ENCODE peak calls at places on chromosome 17, in six cellular contexts. R is GM12864, U is AG09309, J is colonic mucosa, E is retinal pigment epithelial cell, Q is fibroblast of mammary gland. B is an unnamed sample.

GRCh38 chr17:34254651-34255380 is at the start of gene CCL2:
- DNase-seq in R (no peak), Q (peak; percentile 84), J (peak; percentile 65), E (peak; percentile 48), U (no peak), B (peak; percentile 71)

GRCh38 chr17:51279183-51279582 is 18.8 kb downstream of the UTP18 start:
- DNase-seq in J (no peak), U (no peak), R (no peak), Q (no peak), E (no peak), B (no peak)

GRCh38 chr17:71287246-71287828 is 833.5 kb upstream of the SOX9 start:
- DNase-seq in U (no peak), J (no peak), Q (no peak), R (no peak), E (no peak), B (peak; percentile 11)

GRCh38 chr17:32658470-32659418 is 172.0 kb downstream of the CDK5R1 start:
- DNase-seq in J (no peak), E (peak; percentile 65), U (no peak), R (no peak), Q (no peak), B (no peak)

GRCh38 chr17:21289175-21289901 is 4.8 kb downstream of the MAP2K3 start:
- DNase-seq in Q (no peak), R (no peak), E (no peak), J (no peak), U (no peak), B (no peak)

GRCh38 chr17:50909765-50910661 is 43.9 kb upstream of the TOB1 start:
- DNase-seq in J (no peak), U (no peak), Q (no peak), R (no peak), E (peak; percentile 76), B (no peak)

GRCh38 chr17:38970804-38971203 is 3.6 kb upstream of the FBXO47 start:
- DNase-seq in Q (no peak), R (no peak), E (no peak), J (no peak), U (no peak), B (no peak)

GRCh38 chr17:77125432-77125901 is 15.3 kb upstream of the SEC14L1 start:
- DNase-seq in E (peak; percentile 92), R (no peak), J (no peak), Q (peak; percentile 84), U (peak; percentile 61), B (peak; percentile 95)

GRCh38 chr17:83203073-83203471 is 123.7 kb downstream of the METRNL start:
- DNase-seq in Q (peak; percentile 99), J (peak; percentile 37), U (peak; percentile 98), E (peak; percentile 10), R (no peak), B (peak; percentile 96)

GRCh38 chr17:44235583-44235936 is 16.1 kb upstream of the UBTF start:
- DNase-seq in R (no peak), E (no peak), J (no peak), U (no peak), Q (peak; percentile 49), B (peak; percentile 89)

GRCh38 chr17:12983986-12984932 is 33.6 kb downstream of the ELAC2 start:
- DNase-seq in U (peak; percentile 85), R (no peak), J (peak; percentile 46), Q (peak; percentile 99), E (no peak), B (peak; percentile 56)

GRCh38 chr17:57898487-57899311 is 48.9 kb upstream of the MRPS23 start:
- DNase-seq in J (no peak), U (no peak), R (no peak), E (no peak), Q (no peak), B (peak; percentile 48)

GRCh38 chr17:48587276-48588073 is 2.6 kb downstream of the HOXB3 start:
- DNase-seq in U (no peak), R (no peak), E (no peak), Q (no peak), J (no peak), B (no peak)

GRCh38 chr17:2022647-2023046 is 2.5 kb downstream of the RTN4RL1 start:
- DNase-seq in R (no peak), E (no peak), U (no peak), Q (no peak), J (no peak), B (no peak)

GRCh38 chr17:42773290-42774035 is at the start of gene VPS25:
- DNase-seq in U (peak; percentile 43), R (peak; percentile 60), E (peak; percentile 55), J (peak; percentile 86), Q (peak; percentile 87), B (peak; percentile 89)

GRCh38 chr17:71260366-71260765 is 860.5 kb upstream of the SOX9 start:
- DNase-seq in R (no peak), E (no peak), U (peak; percentile 17), Q (peak; percentile 7), J (no peak), B (peak; percentile 18)

GRCh38 chr17:2138768-2139167 is 83.9 kb downstream of the HIC1 start:
- DNase-seq in E (peak; percentile 22), R (no peak), Q (no peak), J (peak; percentile 56), U (no peak), B (no peak)

GRCh38 chr17:46194393-46195216 is 1.4 kb upstream of the KANSL1 start:
- DNase-seq in J (peak; percentile 58), U (no peak), R (peak; percentile 86), E (no peak), Q (peak; percentile 55), B (peak; percentile 67)

GRCh38 chr17:20043034-20043433 is 33.9 kb downstream of the SPECC1 start:
- DNase-seq in Q (no peak), E (no peak), J (no peak), R (no peak), U (no peak), B (no peak)

GRCh38 chr17:9116311-9116820 is 95.1 kb downstream of the NTN1 start:
- DNase-seq in E (no peak), R (no peak), U (no peak), Q (no peak), J (no peak), B (no peak)

GRCh38 chr17:9116861-9117568 is 95.7 kb downstream of the NTN1 start:
- DNase-seq in E (no peak), R (no peak), J (no peak), Q (no peak), U (no peak), B (no peak)

GRCh38 chr17:9110501-9110900 is 89.2 kb downstream of the NTN1 start:
- DNase-seq in Q (no peak), R (no peak), U (no peak), J (no peak), E (no peak), B (no peak)

GRCh38 chr17:9120471-9120870 is 99.2 kb downstream of the NTN1 start:
- DNase-seq in R (no peak), U (no peak), J (no peak), E (no peak), Q (no peak), B (no peak)

DNA sequence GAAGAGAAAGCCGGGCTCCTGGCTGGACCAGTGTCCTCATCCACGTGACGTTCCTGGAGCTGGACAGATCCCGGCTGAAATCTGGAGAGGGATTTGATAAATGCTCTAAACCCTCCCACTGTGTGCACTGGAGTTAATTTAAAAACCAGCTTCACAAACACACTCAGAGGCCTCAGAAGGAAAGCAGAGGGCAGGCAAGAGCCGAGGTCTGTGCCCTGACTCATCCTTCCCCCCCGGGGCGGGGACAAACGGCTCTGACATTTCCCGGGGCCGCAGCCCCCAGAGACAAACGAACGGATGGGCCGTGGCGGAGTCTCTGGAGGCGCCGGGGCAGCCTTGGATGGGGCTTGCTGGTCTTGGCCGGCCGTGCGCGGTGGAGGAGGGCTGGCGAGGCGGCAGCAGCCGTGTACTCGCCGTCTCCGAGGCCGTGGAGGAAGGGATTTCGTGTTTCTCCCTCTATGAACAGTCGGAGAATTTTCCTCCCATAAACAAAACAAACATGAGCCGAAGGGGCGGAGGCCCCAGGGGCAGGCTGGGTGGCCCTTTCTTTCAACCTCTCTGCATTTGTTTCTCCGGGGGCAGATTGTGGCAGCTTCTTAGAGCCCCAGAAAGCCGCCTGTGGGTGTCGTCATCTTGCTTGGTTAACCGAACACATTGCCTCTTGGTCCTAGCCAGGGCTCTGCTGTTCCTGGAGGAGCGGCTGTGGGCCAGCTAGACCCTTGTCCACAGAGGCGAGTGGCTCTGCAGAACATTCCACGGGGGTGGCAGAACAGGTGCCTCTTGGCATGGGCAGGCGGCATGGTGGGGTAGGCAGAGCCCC is 94.3 kb downstream of the NTN1 start:
- DNase-seq in J (peak; percentile 54), R (no peak), Q (peak; percentile 76), U (no peak), E (no peak), B (peak; percentile 53)
- TF ChIP-seq CTCF in J (no peak), R (no peak), Q (peak; percentile 57), U (peak; percentile 30), E (no peak), B (peak; percentile 55)

GRCh38 chr17:36001862-36002603 is 680 bp upstream of the CCL15 start:
- DNase-seq in R (no peak), U (no peak), Q (no peak), E (no peak), J (peak; percentile 96), B (no peak)

GRCh38 chr17:35998018-35998545 is 3.3 kb downstream of the CCL15 start:
- DNase-seq in J (no peak), E (no peak), Q (no peak), U (no peak), R (no peak), B (no peak)

GRCh38 chr17:36000730-36001108 is 634 bp downstream of the CCL15 start:
- DNase-seq in E (no peak), U (no peak), R (no peak), J (peak; percentile 36), Q (no peak), B (no peak)

GRCh38 chr17:36002631-36003030 is 1.3 kb upstream of the CCL15 start:
- DNase-seq in J (no peak), Q (no peak), U (no peak), R (peak; percentile 51), E (no peak), B (no peak)

GRCh38 chr17:36001109-36001735 is at the start of gene CCL15:
- DNase-seq in Q (no peak), J (peak; percentile 68), U (no peak), E (no peak), R (no peak), B (no peak)
- H3K4me3 ChIP-seq in Q (no peak within 1 kb of the TSS), J (peak within 1 kb of the TSS; percentile 25), U (no peak within 1 kb of the TSS), E (no peak within 1 kb of the TSS), R (no peak within 1 kb of the TSS), B (no peak within 1 kb of the TSS)

GRCh38 chr17:41377546-41377945 is 4.6 kb downstream of the KRT34 start:
- DNase-seq in J (no peak), Q (peak; percentile 18), U (no peak), R (no peak), E (no peak), B (peak; percentile 65)
- TF ChIP-seq CTCF in J (no peak), Q (no peak), U (no peak), R (no peak), E (no peak), B (no peak)

DNA sequence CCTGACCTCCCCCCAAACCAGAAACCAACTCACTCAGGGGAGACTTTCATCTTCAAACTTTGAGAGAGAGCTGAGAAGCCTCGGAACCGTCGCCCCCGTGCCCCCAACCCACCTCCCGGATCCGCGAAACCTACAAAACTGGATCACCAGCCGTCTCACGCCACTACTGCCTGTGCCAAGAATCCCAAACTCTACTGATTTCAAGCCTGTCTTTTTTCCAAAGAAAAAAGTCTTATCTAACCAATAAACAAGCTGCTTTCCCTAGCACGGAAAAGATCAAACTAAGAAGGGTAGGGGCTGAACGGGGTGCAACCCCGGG is 2.0 kb downstream of the AXIN2 start:
- DNase-seq in J (peak; percentile 31), E (no peak), U (no peak), R (no peak), Q (no peak), B (no peak)
- H3K4me3 ChIP-seq in J (peak overlapping the region; percentile 86), E (peak overlapping the region; percentile 62), U (peak overlapping the region; percentile 55), R (peak overlapping the region; percentile 46), Q (peak overlapping the region; percentile 60), B (peak overlapping the region; percentile 68)